ENCODE peak calls at places on chromosomes 2 and 18, in nine cellular contexts. One of them, this sample, is unnamed.

GRCh38 chr2:47907097-47907781 is 941 bp upstream of the FBXO11 start:
- DNase-seq in cardiac fibroblast: peak
- DNase-seq in astrocyte of the cerebellum: no peak
- DNase-seq in ascending aorta: no peak
- DNase-seq in activated CD8-positive, alpha-beta T cell treated with anti-CD3 and anti-CD28 coated beads for 36 hours: peak
- DNase-seq in GM20000: no peak
- DNase-seq in neural progenitor cell: peak
- DNase-seq in left lung: peak
- DNase-seq in right lobe of liver: peak
- DNase-seq in this sample: peak

GRCh38 chr2:239114119-239114581 is 266.3 kb downstream of the TWIST2 start:
- DNase-seq in cardiac fibroblast: peak
- DNase-seq in astrocyte of the cerebellum: peak
- DNase-seq in ascending aorta: no peak
- DNase-seq in activated CD8-positive, alpha-beta T cell treated with anti-CD3 and anti-CD28 coated beads for 36 hours: no peak
- DNase-seq in GM20000: no peak
- DNase-seq in neural progenitor cell: no peak
- DNase-seq in left lung: no peak
- DNase-seq in right lobe of liver: no peak
- DNase-seq in this sample: peak

GRCh38 chr2:235026649-235027557 is 75.1 kb downstream of the SH3BP4 start:
- DNase-seq in cardiac fibroblast: peak
- DNase-seq in astrocyte of the cerebellum: no peak
- DNase-seq in ascending aorta: no peak
- DNase-seq in activated CD8-positive, alpha-beta T cell treated with anti-CD3 and anti-CD28 coated beads for 36 hours: no peak
- DNase-seq in GM20000: no peak
- DNase-seq in neural progenitor cell: no peak
- DNase-seq in left lung: no peak
- DNase-seq in right lobe of liver: peak
- DNase-seq in this sample: peak

GRCh38 chr2:227033471-227034148 is 130.4 kb downstream of the COL4A4 start:
- DNase-seq in cardiac fibroblast: peak
- DNase-seq in astrocyte of the cerebellum: no peak
- DNase-seq in ascending aorta: no peak
- DNase-seq in activated CD8-positive, alpha-beta T cell treated with anti-CD3 and anti-CD28 coated beads for 36 hours: peak
- DNase-seq in GM20000: peak
- DNase-seq in neural progenitor cell: peak
- DNase-seq in left lung: no peak
- DNase-seq in right lobe of liver: peak
- DNase-seq in this sample: peak

GRCh38 chr18:27608742-27609141 is 423.6 kb upstream of the CHST9 start:
- DNase-seq in cardiac fibroblast: peak
- DNase-seq in astrocyte of the cerebellum: no peak
- DNase-seq in ascending aorta: no peak
- DNase-seq in activated CD8-positive, alpha-beta T cell treated with anti-CD3 and anti-CD28 coated beads for 36 hours: no peak
- DNase-seq in GM20000: peak
- DNase-seq in neural progenitor cell: no peak
- DNase-seq in left lung: no peak
- DNase-seq in right lobe of liver: no peak
- DNase-seq in this sample: no peak

GRCh38 chr18:56402872-56403516 is 235.4 kb downstream of the TXNL1 start:
- DNase-seq in cardiac fibroblast: peak
- DNase-seq in astrocyte of the cerebellum: peak
- DNase-seq in ascending aorta: no peak
- DNase-seq in activated CD8-positive, alpha-beta T cell treated with anti-CD3 and anti-CD28 coated beads for 36 hours: no peak
- DNase-seq in GM20000: no peak
- DNase-seq in neural progenitor cell: no peak
- DNase-seq in left lung: no peak
- DNase-seq in right lobe of liver: no peak
- DNase-seq in this sample: peak

GRCh38 chr2:170313636-170314348 is 135.8 kb downstream of the MYO3B start:
- DNase-seq in cardiac fibroblast: peak
- DNase-seq in astrocyte of the cerebellum: peak
- DNase-seq in ascending aorta: no peak
- DNase-seq in activated CD8-positive, alpha-beta T cell treated with anti-CD3 and anti-CD28 coated beads for 36 hours: no peak
- DNase-seq in GM20000: no peak
- DNase-seq in neural progenitor cell: no peak
- DNase-seq in left lung: no peak
- DNase-seq in right lobe of liver: no peak
- DNase-seq in this sample: peak

GRCh38 chr2:85917887-85918795 is 29.4 kb upstream of the ST3GAL5 start:
- DNase-seq in cardiac fibroblast: no peak
- DNase-seq in astrocyte of the cerebellum: no peak
- DNase-seq in ascending aorta: no peak
- DNase-seq in activated CD8-positive, alpha-beta T cell treated with anti-CD3 and anti-CD28 coated beads for 36 hours: no peak
- DNase-seq in GM20000: no peak
- DNase-seq in neural progenitor cell: no peak
- DNase-seq in left lung: no peak
- DNase-seq in right lobe of liver: no peak
- DNase-seq in this sample: peak

GRCh38 chr2:132416080-132416911 is at the start of gene GPR39:
- DNase-seq in cardiac fibroblast: peak
- DNase-seq in astrocyte of the cerebellum: peak
- DNase-seq in ascending aorta: no peak
- DNase-seq in activated CD8-positive, alpha-beta T cell treated with anti-CD3 and anti-CD28 coated beads for 36 hours: no peak
- DNase-seq in GM20000: no peak
- DNase-seq in neural progenitor cell: peak
- DNase-seq in left lung: peak
- DNase-seq in right lobe of liver: peak
- DNase-seq in this sample: peak

GRCh38 chr2:98598781-98599428 is 9.4 kb downstream of the COA5 start:
- DNase-seq in cardiac fibroblast: peak
- DNase-seq in astrocyte of the cerebellum: no peak
- DNase-seq in ascending aorta: no peak
- DNase-seq in activated CD8-positive, alpha-beta T cell treated with anti-CD3 and anti-CD28 coated beads for 36 hours: no peak
- DNase-seq in GM20000: no peak
- DNase-seq in neural progenitor cell: no peak
- DNase-seq in left lung: no peak
- DNase-seq in right lobe of liver: no peak
- DNase-seq in this sample: peak

GRCh38 chr2:230627806-230628724 is 84.6 kb upstream of the CAB39 start:
- DNase-seq in cardiac fibroblast: peak
- DNase-seq in astrocyte of the cerebellum: peak
- DNase-seq in ascending aorta: no peak
- DNase-seq in activated CD8-positive, alpha-beta T cell treated with anti-CD3 and anti-CD28 coated beads for 36 hours: no peak
- DNase-seq in GM20000: peak
- DNase-seq in neural progenitor cell: no peak
- DNase-seq in left lung: peak
- DNase-seq in right lobe of liver: no peak
- DNase-seq in this sample: peak

GRCh38 chr2:234671231-234671630 is 174.3 kb upstream of the ARL4C start:
- DNase-seq in cardiac fibroblast: no peak
- DNase-seq in astrocyte of the cerebellum: no peak
- DNase-seq in ascending aorta: no peak
- DNase-seq in activated CD8-positive, alpha-beta T cell treated with anti-CD3 and anti-CD28 coated beads for 36 hours: no peak
- DNase-seq in GM20000: no peak
- DNase-seq in neural progenitor cell: no peak
- DNase-seq in left lung: no peak
- DNase-seq in right lobe of liver: no peak
- DNase-seq in this sample: no peak

GRCh38 chr2:152506843-152507242 is 171.9 kb downstream of the FMNL2 start:
- DNase-seq in cardiac fibroblast: peak
- DNase-seq in astrocyte of the cerebellum: peak
- DNase-seq in ascending aorta: no peak
- DNase-seq in activated CD8-positive, alpha-beta T cell treated with anti-CD3 and anti-CD28 coated beads for 36 hours: no peak
- DNase-seq in GM20000: no peak
- DNase-seq in neural progenitor cell: no peak
- DNase-seq in left lung: no peak
- DNase-seq in right lobe of liver: no peak
- DNase-seq in this sample: no peak

GRCh38 chr2:236166781-236167296 is 1.3 kb downstream of the GBX2 start:
- DNase-seq in cardiac fibroblast: no peak
- DNase-seq in astrocyte of the cerebellum: no peak
- DNase-seq in ascending aorta: no peak
- DNase-seq in activated CD8-positive, alpha-beta T cell treated with anti-CD3 and anti-CD28 coated beads for 36 hours: no peak
- DNase-seq in GM20000: peak
- DNase-seq in neural progenitor cell: peak
- DNase-seq in left lung: no peak
- DNase-seq in right lobe of liver: no peak
- DNase-seq in this sample: no peak

GRCh38 chr2:218071218-218071937 is 2.3 kb downstream of the RUFY4 start:
- DNase-seq in cardiac fibroblast: no peak
- DNase-seq in astrocyte of the cerebellum: no peak
- DNase-seq in ascending aorta: no peak
- DNase-seq in activated CD8-positive, alpha-beta T cell treated with anti-CD3 and anti-CD28 coated beads for 36 hours: no peak
- DNase-seq in GM20000: no peak
- DNase-seq in neural progenitor cell: no peak
- DNase-seq in left lung: no peak
- DNase-seq in right lobe of liver: no peak
- DNase-seq in this sample: no peak

GRCh38 chr18:650428-650858 is 7.0 kb upstream of the TYMS start:
- DNase-seq in cardiac fibroblast: no peak
- DNase-seq in astrocyte of the cerebellum: no peak
- DNase-seq in ascending aorta: no peak
- DNase-seq in activated CD8-positive, alpha-beta T cell treated with anti-CD3 and anti-CD28 coated beads for 36 hours: peak
- DNase-seq in GM20000: peak
- DNase-seq in neural progenitor cell: no peak
- DNase-seq in left lung: no peak
- DNase-seq in right lobe of liver: no peak
- DNase-seq in this sample: no peak

GRCh38 chr2:50345691-50346090 is 686.2 kb downstream of the NRXN1 start:
- DNase-seq in cardiac fibroblast: no peak
- DNase-seq in astrocyte of the cerebellum: no peak
- DNase-seq in ascending aorta: no peak
- DNase-seq in activated CD8-positive, alpha-beta T cell treated with anti-CD3 and anti-CD28 coated beads for 36 hours: no peak
- DNase-seq in GM20000: no peak
- DNase-seq in neural progenitor cell: no peak
- DNase-seq in left lung: no peak
- DNase-seq in right lobe of liver: no peak
- DNase-seq in this sample: no peak

GRCh38 chr2:50343157-50343821 is 688.6 kb downstream of the NRXN1 start:
- DNase-seq in cardiac fibroblast: no peak
- DNase-seq in astrocyte of the cerebellum: no peak
- DNase-seq in ascending aorta: no peak
- DNase-seq in activated CD8-positive, alpha-beta T cell treated with anti-CD3 and anti-CD28 coated beads for 36 hours: no peak
- DNase-seq in GM20000: no peak
- DNase-seq in neural progenitor cell: no peak
- DNase-seq in left lung: no peak
- DNase-seq in right lobe of liver: no peak
- DNase-seq in this sample: no peak

GRCh38 chr2:50346104-50346503 is 685.8 kb downstream of the NRXN1 start:
- DNase-seq in cardiac fibroblast: no peak
- DNase-seq in astrocyte of the cerebellum: no peak
- DNase-seq in ascending aorta: no peak
- DNase-seq in activated CD8-positive, alpha-beta T cell treated with anti-CD3 and anti-CD28 coated beads for 36 hours: no peak
- DNase-seq in GM20000: no peak
- DNase-seq in neural progenitor cell: peak
- DNase-seq in left lung: no peak
- DNase-seq in right lobe of liver: no peak
- DNase-seq in this sample: no peak

GRCh38 chr2:50346586-50347351 is 685.2 kb downstream of the NRXN1 start:
- DNase-seq in cardiac fibroblast: no peak
- DNase-seq in astrocyte of the cerebellum: no peak
- DNase-seq in ascending aorta: no peak
- DNase-seq in activated CD8-positive, alpha-beta T cell treated with anti-CD3 and anti-CD28 coated beads for 36 hours: no peak
- DNase-seq in GM20000: no peak
- DNase-seq in neural progenitor cell: peak
- DNase-seq in left lung: no peak
- DNase-seq in right lobe of liver: no peak
- DNase-seq in this sample: no peak

GRCh38 chr2:50344509-50345106 is 687.3 kb downstream of the NRXN1 start:
- DNase-seq in cardiac fibroblast: no peak
- DNase-seq in astrocyte of the cerebellum: no peak
- DNase-seq in ascending aorta: no peak
- DNase-seq in activated CD8-positive, alpha-beta T cell treated with anti-CD3 and anti-CD28 coated beads for 36 hours: no peak
- DNase-seq in GM20000: no peak
- DNase-seq in neural progenitor cell: peak
- DNase-seq in left lung: no peak
- DNase-seq in right lobe of liver: no peak
- DNase-seq in this sample: no peak
- TF ChIP-seq CTCF in cardiac fibroblast: no peak
- TF ChIP-seq CTCF in astrocyte of the cerebellum: peak
- TF ChIP-seq CTCF in ascending aorta: no peak
- TF ChIP-seq CTCF in activated CD8-positive, alpha-beta T cell treated with anti-CD3 and anti-CD28 coated beads for 36 hours: no peak
- TF ChIP-seq CTCF in GM20000: no peak
- TF ChIP-seq CTCF in neural progenitor cell: peak
- TF ChIP-seq CTCF in left lung: no peak
- TF ChIP-seq CTCF in right lobe of liver: no peak
- TF ChIP-seq CTCF in this sample: no peak

GRCh38 chr2:72363406-72363805 is 215.7 kb upstream of the CYP26B1 start:
- DNase-seq in cardiac fibroblast: no peak
- DNase-seq in astrocyte of the cerebellum: no peak
- DNase-seq in ascending aorta: no peak
- DNase-seq in activated CD8-positive, alpha-beta T cell treated with anti-CD3 and anti-CD28 coated beads for 36 hours: no peak
- DNase-seq in GM20000: no peak
- DNase-seq in neural progenitor cell: no peak
- DNase-seq in left lung: no peak
- DNase-seq in right lobe of liver: no peak
- DNase-seq in this sample: no peak

GRCh38 chr2:72367530-72368225 is 220.0 kb upstream of the CYP26B1 start:
- DNase-seq in cardiac fibroblast: peak
- DNase-seq in astrocyte of the cerebellum: peak
- DNase-seq in ascending aorta: peak
- DNase-seq in activated CD8-positive, alpha-beta T cell treated with anti-CD3 and anti-CD28 coated beads for 36 hours: no peak
- DNase-seq in GM20000: no peak
- DNase-seq in neural progenitor cell: peak
- DNase-seq in left lung: peak
- DNase-seq in right lobe of liver: peak
- DNase-seq in this sample: peak
- TF ChIP-seq CTCF in cardiac fibroblast: peak
- TF ChIP-seq CTCF in astrocyte of the cerebellum: no peak
- TF ChIP-seq CTCF in ascending aorta: peak
- TF ChIP-seq CTCF in activated CD8-positive, alpha-beta T cell treated with anti-CD3 and anti-CD28 coated beads for 36 hours: no peak
- TF ChIP-seq CTCF in GM20000: no peak
- TF ChIP-seq CTCF in neural progenitor cell: peak
- TF ChIP-seq CTCF in left lung: no peak
- TF ChIP-seq CTCF in right lobe of liver: peak
- TF ChIP-seq CTCF in this sample: peak

DNA sequence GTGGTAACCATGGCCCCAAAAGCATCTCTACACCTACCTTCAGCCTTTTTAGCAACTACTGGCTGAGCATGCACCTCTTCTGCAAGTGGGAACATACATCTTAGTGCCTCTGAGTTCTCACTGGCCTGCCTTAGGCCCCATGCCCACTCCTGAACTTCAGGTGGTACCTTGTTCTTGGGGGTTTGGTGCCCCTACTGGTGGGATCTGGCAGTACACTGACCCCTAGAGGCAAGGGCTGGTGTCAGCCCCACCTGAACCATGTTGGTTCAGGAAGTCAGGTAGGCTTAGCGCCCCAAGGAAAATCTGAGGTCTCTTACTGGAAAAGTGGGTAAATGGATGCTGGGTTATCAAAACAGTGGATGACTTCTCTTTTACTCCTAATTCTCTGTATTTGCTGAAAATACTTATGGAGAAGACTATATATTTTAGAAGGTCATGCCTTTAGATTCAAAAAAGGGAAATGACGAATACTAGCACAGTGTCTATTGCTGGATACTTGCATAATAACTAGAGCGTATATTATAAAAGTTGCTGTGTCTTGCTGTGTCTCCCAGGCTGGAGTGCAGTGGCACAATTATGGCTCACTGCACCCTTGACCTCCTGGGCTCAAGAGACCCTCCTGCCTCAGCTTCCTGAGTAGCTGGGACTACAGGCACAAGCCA is 84.6 kb downstream of the RAB31 start:
- DNase-seq in cardiac fibroblast: no peak
- DNase-seq in astrocyte of the cerebellum: no peak
- DNase-seq in ascending aorta: no peak
- DNase-seq in activated CD8-positive, alpha-beta T cell treated with anti-CD3 and anti-CD28 coated beads for 36 hours: peak
- DNase-seq in GM20000: peak
- DNase-seq in neural progenitor cell: peak
- DNase-seq in left lung: no peak
- DNase-seq in right lobe of liver: no peak
- DNase-seq in this sample: no peak
- TF ChIP-seq CTCF in cardiac fibroblast: peak
- TF ChIP-seq CTCF in astrocyte of the cerebellum: peak
- TF ChIP-seq CTCF in ascending aorta: peak
- TF ChIP-seq CTCF in activated CD8-positive, alpha-beta T cell treated with anti-CD3 and anti-CD28 coated beads for 36 hours: peak
- TF ChIP-seq CTCF in GM20000: peak
- TF ChIP-seq CTCF in neural progenitor cell: peak
- TF ChIP-seq CTCF in left lung: peak
- TF ChIP-seq CTCF in right lobe of liver: peak
- TF ChIP-seq CTCF in this sample: peak

GRCh38 chr2:30708491-30709290 is 98.6 kb downstream of the CAPN13 start:
- DNase-seq in cardiac fibroblast: peak
- DNase-seq in astrocyte of the cerebellum: no peak
- DNase-seq in ascending aorta: no peak
- DNase-seq in activated CD8-positive, alpha-beta T cell treated with anti-CD3 and anti-CD28 coated beads for 36 hours: no peak
- DNase-seq in GM20000: no peak
- DNase-seq in neural progenitor cell: no peak
- DNase-seq in left lung: no peak
- DNase-seq in right lobe of liver: no peak
- DNase-seq in this sample: peak
- TF ChIP-seq CTCF in cardiac fibroblast: peak
- TF ChIP-seq CTCF in astrocyte of the cerebellum: peak
- TF ChIP-seq CTCF in ascending aorta: no peak
- TF ChIP-seq CTCF in activated CD8-positive, alpha-beta T cell treated with anti-CD3 and anti-CD28 coated beads for 36 hours: peak
- TF ChIP-seq CTCF in GM20000: no peak
- TF ChIP-seq CTCF in neural progenitor cell: peak
- TF ChIP-seq CTCF in left lung: no peak
- TF ChIP-seq CTCF in right lobe of liver: peak
- TF ChIP-seq CTCF in this sample: peak

This sample was measured in AG10803.